ENCODE peak calls at places on chromosomes 4 and X, in eight cellular contexts. One of them, this sample, is unnamed.

GRCh38 chr4:7412586-7412975 is 22.1 kb downstream of the PSAPL1 start:
- DNase-seq in COR-L47: no peak
- DNase-seq in activated T-cell treated with anti-CD3 and anti-CD28 coated beads for 48 hours: no peak
- DNase-seq in left lung: peak
- DNase-seq in fibroblast of lung: no peak
- DNase-seq in GM04503: no peak
- DNase-seq in hippocampal formation: no peak
- DNase-seq in iris pigment epithelial cell: no peak
- DNase-seq in this sample: no peak

GRCh38 chrX:65509400-65509799 is 25.2 kb downstream of the LAS1L start:
- DNase-seq in COR-L47: no peak
- DNase-seq in activated T-cell treated with anti-CD3 and anti-CD28 coated beads for 48 hours: no peak
- DNase-seq in left lung: no peak
- DNase-seq in fibroblast of lung: no peak
- DNase-seq in GM04503: no peak
- DNase-seq in hippocampal formation: no peak
- DNase-seq in iris pigment epithelial cell: no peak
- DNase-seq in this sample: no peak

GRCh38 chrX:11193035-11193469 is 81.9 kb downstream of the HCCS start:
- DNase-seq in COR-L47: no peak
- DNase-seq in activated T-cell treated with anti-CD3 and anti-CD28 coated beads for 48 hours: no peak
- DNase-seq in left lung: no peak
- DNase-seq in fibroblast of lung: peak
- DNase-seq in GM04503: no peak
- DNase-seq in hippocampal formation: no peak
- DNase-seq in iris pigment epithelial cell: peak
- DNase-seq in this sample: no peak

GRCh38 chr4:53967971-53968370 is 96.4 kb downstream of the CHIC2 start:
- DNase-seq in COR-L47: no peak
- DNase-seq in activated T-cell treated with anti-CD3 and anti-CD28 coated beads for 48 hours: no peak
- DNase-seq in left lung: no peak
- DNase-seq in fibroblast of lung: no peak
- DNase-seq in GM04503: no peak
- DNase-seq in hippocampal formation: no peak
- DNase-seq in iris pigment epithelial cell: no peak
- DNase-seq in this sample: no peak

GRCh38 chrX:13827693-13828092 is 10.8 kb upstream of the GPM6B start:
- DNase-seq in COR-L47: no peak
- DNase-seq in activated T-cell treated with anti-CD3 and anti-CD28 coated beads for 48 hours: no peak
- DNase-seq in left lung: no peak
- DNase-seq in fibroblast of lung: no peak
- DNase-seq in GM04503: no peak
- DNase-seq in hippocampal formation: no peak
- DNase-seq in iris pigment epithelial cell: no peak
- DNase-seq in this sample: no peak

GRCh38 chrX:55120767-55121358 is 32.0 kb downstream of the PAGE2 start:
- DNase-seq in COR-L47: no peak
- DNase-seq in activated T-cell treated with anti-CD3 and anti-CD28 coated beads for 48 hours: no peak
- DNase-seq in left lung: no peak
- DNase-seq in fibroblast of lung: no peak
- DNase-seq in GM04503: no peak
- DNase-seq in hippocampal formation: no peak
- DNase-seq in iris pigment epithelial cell: peak
- DNase-seq in this sample: no peak

GRCh38 chrX:47540754-47541538 is 20.1 kb upstream of the ARAF start:
- DNase-seq in COR-L47: peak
- DNase-seq in activated T-cell treated with anti-CD3 and anti-CD28 coated beads for 48 hours: no peak
- DNase-seq in left lung: no peak
- DNase-seq in fibroblast of lung: peak
- DNase-seq in GM04503: peak
- DNase-seq in hippocampal formation: peak
- DNase-seq in iris pigment epithelial cell: peak
- DNase-seq in this sample: peak

GRCh38 chr4:2583517-2583916 is 47.1 kb downstream of the FAM193A start:
- DNase-seq in COR-L47: no peak
- DNase-seq in activated T-cell treated with anti-CD3 and anti-CD28 coated beads for 48 hours: no peak
- DNase-seq in left lung: no peak
- DNase-seq in fibroblast of lung: peak
- DNase-seq in GM04503: no peak
- DNase-seq in hippocampal formation: no peak
- DNase-seq in iris pigment epithelial cell: peak
- DNase-seq in this sample: peak